ENCODE peak calls at places on chromosomes 12 and 14, in four cellular contexts. P is CD4-positive, alpha-beta memory T cell; R is IMR-90; W is HFFc6. B is an unnamed sample.

GRCh38 chr12:84243686-84244085 is 668.9 kb downstream of the SLC6A15 start:
- DNase-seq in P (no peak), R (no peak), W (no peak), B (no peak)

GRCh38 chr12:95625012-95625411 is 73.7 kb upstream of the USP44 start:
- DNase-seq in P (no peak), R (no peak), W (no peak), B (no peak)

GRCh38 chr14:24630087-24630871 is 3.7 kb downstream of the GZMB start:
- DNase-seq in P (no peak), R (no peak), W (no peak), B (no peak)

GRCh38 chr12:100375023-100375737 is 18.3 kb downstream of the SLC17A8 start:
- DNase-seq in P (no peak), R (peak; percentile 16), W (no peak), B (no peak)

GRCh38 chr14:33774866-33775519 is 175.9 kb downstream of the EGLN3 start:
- DNase-seq in P (no peak), R (no peak), W (no peak), B (no peak)

GRCh38 chr14:100902792-100903191 is 730 bp downstream of the RTL1 start:
- DNase-seq in P (no peak), R (no peak), W (no peak), B (no peak)

GRCh38 chr12:11949738-11950403 is 120.9 kb upstream of the BCL2L14 start:
- DNase-seq in P (no peak), R (no peak), W (no peak), B (no peak)

GRCh38 chr14:75982724-75983358 is 1.0 kb upstream of the TGFB3 start:
- DNase-seq in P (no peak), R (peak; percentile 61), W (peak; percentile 11), B (no peak)

GRCh38 chr12:63353559-63353958 is 202.6 kb upstream of the AVPR1A start:
- DNase-seq in P (no peak), R (peak; percentile 2), W (no peak), B (no peak)

GRCh38 chr14:31261859-31262739 is 54.5 kb upstream of the HECTD1 start:
- DNase-seq in P (no peak), R (peak; percentile 63), W (peak; percentile 77), B (no peak)

GRCh38 chr12:120140603-120141002 is 24.1 kb upstream of the RAB35 start:
- DNase-seq in P (no peak), R (peak; percentile 10), W (no peak), B (no peak)

GRCh38 chr14:80781968-80782367 is 159.6 kb downstream of the CEP128 start:
- DNase-seq in P (no peak), R (peak; percentile 47), W (no peak), B (no peak)

GRCh38 chr12:26798013-26798412 is 35.0 kb downstream of the ITPR2 start:
- DNase-seq in P (no peak), R (peak; percentile 92), W (peak; percentile 4), B (no peak)

GRCh38 chr14:77965919-77966435 is 166.1 kb downstream of the ADCK1 start:
- DNase-seq in P (no peak), R (peak; percentile 8), W (no peak), B (no peak)

GRCh38 chr14:95033851-95034622 is 123.3 kb downstream of the DICER1 start:
- DNase-seq in P (no peak), R (no peak), W (no peak), B (no peak)

GRCh38 chr12:68880660-68881325 is 52.2 kb downstream of the CPM start:
- DNase-seq in P (no peak), R (no peak), W (no peak), B (no peak)

GRCh38 chr12:22974865-22975264 is 349.9 kb downstream of the ETNK1 start:
- DNase-seq in P (no peak), R (peak; percentile 94), W (peak; percentile 68), B (no peak)

GRCh38 chr14:53670701-53671100 is 285.9 kb downstream of the BMP4 start:
- DNase-seq in P (no peak), R (peak; percentile 89), W (peak; percentile 77), B (no peak)

GRCh38 chr12:62292761-62293446 is 32.7 kb downstream of the USP15 start:
- DNase-seq in P (no peak), R (no peak), W (no peak), B (no peak)

GRCh38 chr12:2169964-2170363 is 117.2 kb downstream of the CACNA1C start:
- DNase-seq in P (no peak), R (no peak), W (peak; percentile 32), B (no peak)

B was measured in naive thymus-derived CD4-positive, alpha-beta T cell.